ENCODE peak calls at places on chromosomes 1 and 21, in six cellular contexts. G is GM12878, C is K562, P is HepG2, V is GM12892, K is H1. N is an unnamed sample.

GRCh38 chr1:56409112-56409691 is 170.2 kb downstream of the PLPP3 start:
- DNase-seq in K (peak; percentile 23), G (no peak), C (peak; percentile 27), P (peak; percentile 56), V (peak; percentile 21), N (peak; percentile 19)

GRCh38 chr21:45479691-45480675 is 62.3 kb downstream of the SLC19A1 start:
- DNase-seq in V (no peak), P (no peak), K (no peak), G (no peak), C (no peak), N (no peak)

GRCh38 chr1:19260211-19261138 is 8.9 kb downstream of the MRTO4 start:
- DNase-seq in G (no peak), C (no peak), K (no peak), P (no peak), V (no peak), N (no peak)

GRCh38 chr1:225467193-225468020 is 39.6 kb upstream of the LBR start:
- DNase-seq in G (peak; percentile 74), K (no peak), C (no peak), P (no peak), V (peak; percentile 78), N (peak; percentile 81)

GRCh38 chr1:50080904-50081586 is 27.7 kb upstream of the ELAVL4 start:
- DNase-seq in G (no peak), C (no peak), V (no peak), K (no peak), P (peak; percentile 5), N (no peak)

GRCh38 chr1:226920446-226920894 is 19.6 kb upstream of the COQ8A start:
- DNase-seq in C (no peak), P (peak; percentile 79), V (no peak), G (no peak), K (no peak), N (no peak)

GRCh38 chr1:234656981-234657651 is 47.1 kb upstream of the IRF2BP2 start:
- DNase-seq in C (no peak), V (no peak), K (no peak), P (peak; percentile 38), G (no peak), N (no peak)

GRCh38 chr1:167924553-167925223 is 10.8 kb upstream of the ADCY10 start:
- DNase-seq in K (no peak), C (no peak), G (no peak), V (no peak), P (no peak), N (no peak)

GRCh38 chr1:33074193-33074945 is 6.6 kb upstream of the AZIN2 start:
- DNase-seq in C (no peak), G (no peak), K (no peak), V (no peak), P (peak; percentile 19), N (no peak)

GRCh38 chr1:116826818-116827606 is 72.8 kb downstream of the CD2 start:
- DNase-seq in C (peak; percentile 79), P (peak; percentile 7), K (no peak), V (peak; percentile 60), G (peak; percentile 97), N (peak; percentile 43)

GRCh38 chr1:116825400-116825734 is 71.1 kb downstream of the CD2 start:
- DNase-seq in K (no peak), G (no peak), C (peak; percentile 81), V (no peak), P (no peak), N (no peak)

GRCh38 chr1:116824631-116825399 is 70.6 kb downstream of the CD2 start:
- DNase-seq in C (no peak), G (no peak), K (no peak), P (no peak), V (no peak), N (no peak)

GRCh38 chr1:116827607-116828125 is 73.4 kb downstream of the CD2 start:
- DNase-seq in G (no peak), V (no peak), P (no peak), C (no peak), K (no peak), N (no peak)

GRCh38 chr1:116825735-116826438 is 71.7 kb downstream of the CD2 start:
- DNase-seq in C (peak; percentile 54), G (no peak), V (no peak), P (no peak), K (no peak), N (no peak)
- TF ChIP-seq POLR2A in C (peak; percentile 57), G (no peak), V (no peak), P (no peak), K (no peak), N (no peak)

GRCh38 chr1:204528677-204529076 is 12.5 kb downstream of the MDM4 start:
- DNase-seq in C (no peak), P (no peak), V (no peak), K (no peak), G (no peak), N (no peak)
- TF ChIP-seq POLR2AphosphoS5 in C (no peak), P (no peak), V (no peak), K (no peak), G (no peak), N (no peak)

DNA sequence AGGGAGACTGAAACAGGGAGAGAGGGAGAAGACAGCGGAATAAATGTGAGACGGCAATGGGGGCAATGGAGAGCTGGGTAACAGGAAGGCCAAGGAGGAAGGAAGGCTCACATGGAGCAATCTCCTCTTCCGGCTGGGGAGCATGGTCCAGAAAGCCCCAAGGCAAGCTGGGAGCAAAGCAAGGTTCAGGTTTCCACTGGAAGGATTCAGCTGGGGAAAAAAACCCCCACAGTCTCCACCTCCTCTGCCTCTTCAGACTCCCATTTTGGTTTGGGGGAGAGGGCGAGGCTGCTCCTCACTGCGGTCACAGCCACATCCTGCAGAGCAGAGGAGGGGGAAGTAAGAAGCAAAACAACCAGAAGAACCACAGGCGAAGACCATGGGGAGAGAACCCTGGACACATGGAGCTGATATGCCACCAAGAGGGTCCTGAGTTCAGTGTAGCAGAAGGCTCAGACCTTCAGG is 650 bp downstream of the TNFAIP8L2 start:
- DNase-seq in K (no peak), G (no peak), P (no peak), V (no peak), C (no peak), N (no peak)
- TF ChIP-seq TAF1 in K (no peak), G (no peak), P (no peak), V (no peak), C (no peak), N (no peak)

DNA sequence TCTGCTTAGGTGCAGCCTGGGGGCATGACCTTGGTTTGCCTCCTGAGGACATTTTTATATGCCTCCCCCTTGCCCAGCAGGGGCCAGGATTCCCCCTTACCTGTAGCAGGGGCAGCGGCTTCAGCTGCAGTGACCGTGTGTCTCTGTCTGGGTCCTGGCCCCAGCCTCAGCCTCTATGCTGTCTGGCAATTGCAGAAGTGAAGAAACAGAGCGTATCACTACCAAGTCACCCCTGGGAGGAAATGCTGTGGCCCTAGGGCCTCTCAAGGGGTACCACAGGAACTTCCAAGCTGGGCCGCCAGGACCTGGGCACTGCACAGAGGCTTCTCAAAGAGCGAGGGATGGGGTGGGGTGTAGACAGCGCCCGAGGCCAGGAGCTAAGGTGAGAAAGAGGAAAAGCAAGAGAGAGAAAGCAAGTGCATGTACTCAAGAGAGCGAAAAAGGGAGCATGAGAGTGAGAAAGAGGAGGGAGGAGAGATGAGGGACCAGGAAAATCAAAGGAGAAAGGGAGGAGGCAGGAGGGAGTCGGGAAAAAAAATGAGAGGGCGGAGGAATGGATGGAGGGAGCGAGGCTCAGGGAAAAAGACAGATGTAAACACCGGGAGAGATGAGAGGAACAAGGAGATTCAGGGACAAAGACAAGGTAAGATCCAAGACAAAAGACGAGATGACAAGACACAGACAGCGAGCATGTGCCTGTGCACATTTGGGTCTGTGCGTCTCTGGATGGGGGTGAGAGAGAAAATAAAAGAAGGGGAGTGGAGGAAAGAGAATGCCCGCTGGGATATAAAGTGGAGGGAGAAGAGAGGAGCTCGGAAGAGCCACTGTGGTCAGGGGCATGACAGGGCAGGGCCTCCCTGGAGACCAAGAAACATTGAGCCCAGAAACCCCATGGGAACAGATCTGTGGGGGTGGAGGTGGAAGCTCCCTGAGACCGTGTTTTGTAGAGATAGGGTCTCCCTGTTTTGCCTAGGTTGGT is at the start of gene PTAFR:
- DNase-seq in K (no peak), G (no peak), P (no peak), C (no peak), V (peak; percentile 45), N (peak; percentile 32)
- TF ChIP-seq POLR2A in K (no peak), G (peak; percentile 70), P (no peak), C (no peak), V (peak; percentile 72), N (peak; percentile 45)

GRCh38 chr1:155131285-155131684 is 3.6 kb downstream of the EFNA1 start:
- DNase-seq in K (no peak), G (no peak), P (no peak), C (peak; percentile 1), V (no peak), N (no peak)
- TF ChIP-seq POLR2AphosphoS5 in K (no peak), G (no peak), P (peak; percentile 39), C (no peak), V (no peak), N (no peak)

N was measured in GM12891.